ENCODE peak calls at places on chromosomes 16 and 17, in four cellular contexts. Q, W, R and E are unnamed samples.

GRCh38 chr17:64218066-64218465 is 45.0 kb downstream of the TEX2 start:
- DNase-seq in Q (no peak), W (peak; percentile 73), R (no peak), E (no peak)

GRCh38 chr16:81401035-81401950 is 43.3 kb upstream of the CMIP start:
- DNase-seq in Q (peak; percentile 16), W (no peak), R (no peak), E (no peak)

GRCh38 chr17:18181358-18181757 is 2.3 kb upstream of the ALKBH5 start:
- DNase-seq in Q (no peak), W (no peak), R (no peak), E (peak; percentile 65)

GRCh38 chr16:3138342-3138741 is 3.5 kb downstream of the ZNF213 start:
- DNase-seq in Q (no peak), W (no peak), R (no peak), E (no peak)

GRCh38 chr16:2952679-2953078 is 11.4 kb upstream of the KREMEN2 start:
- DNase-seq in Q (no peak), W (no peak), R (no peak), E (no peak)

GRCh38 chr16:58306327-58306726 is 11.5 kb upstream of the PRSS54 start:
- DNase-seq in Q (peak; percentile 19), W (peak; percentile 73), R (peak; percentile 45), E (no peak)

GRCh38 chr16:23571895-23572294 is 14.4 kb downstream of the UBFD1 start:
- DNase-seq in Q (no peak), W (no peak), R (no peak), E (no peak)

GRCh38 chr16:69867796-69868565 is 83.2 kb upstream of the CLEC18A start:
- DNase-seq in Q (no peak), W (no peak), R (no peak), E (no peak)

GRCh38 chr16:49281481-49281842 is at the start of gene CBLN1:
- DNase-seq in Q (no peak), W (no peak), R (no peak), E (no peak)

GRCh38 chr16:51938861-51939260 is 608.1 kb downstream of the TOX3 start:
- DNase-seq in Q (no peak), W (no peak), R (no peak), E (no peak)

GRCh38 chr16:84941916-84942315 is 69.4 kb downstream of the ZDHHC7 start:
- DNase-seq in Q (no peak), W (no peak), R (no peak), E (no peak)

GRCh38 chr16:14454391-14454790 is 175.7 kb downstream of the PARN start:
- DNase-seq in Q (no peak), W (no peak), R (no peak), E (no peak)

GRCh38 chr16:85465328-85466307 is 147.5 kb upstream of the GSE1 start:
- DNase-seq in Q (peak; percentile 18), W (no peak), R (no peak), E (peak; percentile 58)

GRCh38 chr16:10988164-10988803 is 43.9 kb downstream of the CLEC16A start:
- DNase-seq in Q (no peak), W (peak; percentile 70), R (peak; percentile 33), E (no peak)

GRCh38 chr17:57569021-57569420 is 176.1 kb downstream of the CCDC182 start:
- DNase-seq in Q (no peak), W (no peak), R (no peak), E (no peak)

GRCh38 chr17:62017496-62017895 is 47.6 kb downstream of the MED13 start:
- DNase-seq in Q (no peak), W (no peak), R (no peak), E (peak; percentile 10)

GRCh38 chr17:41494524-41494923 is 4.8 kb upstream of the KRT36 start:
- DNase-seq in Q (no peak), W (no peak), R (no peak), E (no peak)

GRCh38 chr17:4788159-4788806 is 481 bp upstream of the GLTPD2 start:
- DNase-seq in Q (no peak), W (no peak), R (no peak), E (no peak)

GRCh38 chr17:77555110-77555509 is 403.4 kb upstream of the TNRC6C start:
- DNase-seq in Q (no peak), W (no peak), R (no peak), E (no peak)

GRCh38 chr17:77845541-77846225 is 112.8 kb upstream of the TNRC6C start:
- DNase-seq in Q (no peak), W (no peak), R (no peak), E (no peak)

GRCh38 chr17:1724869-1725641 is 551 bp downstream of the WDR81 start:
- DNase-seq in Q (no peak), W (no peak), R (no peak), E (no peak)

GRCh38 chr16:71840052-71840451 is 5.7 kb upstream of the ATXN1L start:
- DNase-seq in Q (peak; percentile 48), W (no peak), R (no peak), E (no peak)

GRCh38 chr16:76199681-76200210 is 77.5 kb upstream of the CNTNAP4 start:
- DNase-seq in Q (no peak), W (no peak), R (no peak), E (no peak)

GRCh38 chr17:58343131-58343530 is 8.9 kb downstream of the SUPT4H1 start:
- DNase-seq in Q (no peak), W (no peak), R (no peak), E (no peak)

GRCh38 chr17:13107726-13108235 is 90.0 kb upstream of the ELAC2 start:
- DNase-seq in Q (no peak), W (no peak), R (no peak), E (no peak)

GRCh38 chr17:77126519-77126918 is 14.2 kb upstream of the SEC14L1 start:
- DNase-seq in Q (no peak), W (no peak), R (no peak), E (no peak)

GRCh38 chr17:7856081-7856791 is 1.1 kb downstream of the NAA38 start:
- DNase-seq in Q (no peak), W (peak; percentile 71), R (peak; percentile 68), E (no peak)

GRCh38 chr16:82108774-82109173 is 61.2 kb downstream of the MPHOSPH6 start:
- DNase-seq in Q (no peak), W (no peak), R (no peak), E (no peak)

GRCh38 chr16:68792465-68793324 is 50.6 kb upstream of the TANGO6 start:
- DNase-seq in Q (no peak), W (no peak), R (no peak), E (peak; percentile 25)

GRCh38 chr16:54934536-54935410 is 4.1 kb downstream of the IRX5 start:
- DNase-seq in Q (no peak), W (no peak), R (peak; percentile 59), E (no peak)

GRCh38 chr17:81350320-81350686 is 45.0 kb upstream of the BAHCC1 start:
- DNase-seq in Q (no peak), W (no peak), R (no peak), E (no peak)

GRCh38 chr16:3363793-3364192 is 8.1 kb downstream of the OR2C1 start:
- DNase-seq in Q (no peak), W (no peak), R (no peak), E (no peak)

GRCh38 chr16:65604771-65605170 is 482.9 kb upstream of the CDH11 start:
- DNase-seq in Q (no peak), W (no peak), R (no peak), E (no peak)

GRCh38 chr16:29645699-29646187 is 17.3 kb upstream of the SPN start:
- DNase-seq in Q (no peak), W (peak; percentile 90), R (no peak), E (no peak)

GRCh38 chr17:82972836-82973372 is 106.5 kb upstream of the METRNL start:
- DNase-seq in Q (no peak), W (peak; percentile 86), R (no peak), E (no peak)